ENCODE peak calls at places on chromosome 4, in nine cellular contexts. T is HS-5, S is cardiac fibroblast, D is retina, N is C1 segment of cervical spinal cord, W is AG09309, J is pons, F is EH, K is breast epithelium. P is an unnamed sample.

GRCh38 chr4:6900956-6901355 is 8.7 kb upstream of the TBC1D14 start:
- DNase-seq in K (no peak), S (no peak), F (no peak), T (no peak), J (no peak), N (no peak), D (no peak), W (no peak), P (no peak)

GRCh38 chr4:48334236-48334635 is 7.1 kb upstream of the SLAIN2 start:
- DNase-seq in J (no peak), F (no peak), T (no peak), N (no peak), W (no peak), S (no peak), K (no peak), D (no peak), P (no peak)

GRCh38 chr4:19026281-19026680 is 1004.7 kb upstream of the LCORL start:
- DNase-seq in K (no peak), N (peak), J (peak), D (peak), W (no peak), T (no peak), S (peak), F (no peak), P (peak)

GRCh38 chr4:148270600-148270999 is 171.6 kb downstream of the NR3C2 start:
- DNase-seq in S (no peak), D (no peak), J (no peak), F (no peak), T (no peak), N (no peak), K (no peak), W (no peak), P (no peak)

GRCh38 chr4:119172223-119172622 is 36.6 kb downstream of the MYOZ2 start:
- DNase-seq in D (no peak), J (no peak), S (no peak), K (no peak), N (no peak), W (no peak), F (no peak), T (peak), P (no peak)

GRCh38 chr4:112982677-112983076 is 66.8 kb upstream of the ANK2 start:
- DNase-seq in D (no peak), K (no peak), T (no peak), J (peak), S (peak), W (no peak), N (no peak), F (no peak), P (peak)

GRCh38 chr4:8176547-8177399 is 18.2 kb upstream of the ABLIM2 start:
- DNase-seq in S (peak), D (peak), W (no peak), T (no peak), F (peak), N (no peak), J (peak), K (no peak), P (peak)

GRCh38 chr4:100041646-100042045 is 91.6 kb upstream of the H2AZ1 start:
- DNase-seq in T (no peak), J (no peak), F (no peak), K (no peak), D (no peak), W (no peak), N (no peak), S (no peak), P (no peak)

GRCh38 chr4:177308842-177309524 is 691 bp upstream of the NEIL3 start:
- DNase-seq in N (no peak), D (no peak), F (no peak), J (no peak), T (no peak), K (no peak), S (no peak), W (no peak), P (no peak)

GRCh38 chr4:71026086-71026485 is 32.6 kb downstream of the DCK start:
- DNase-seq in D (no peak), N (no peak), S (peak), T (peak), W (peak), K (no peak), J (peak), F (peak), P (peak)

GRCh38 chr4:180664766-180665368 is 1578.3 kb upstream of the TENM3 start:
- DNase-seq in T (peak), S (peak), J (peak), K (no peak), W (peak), N (peak), D (peak), F (peak), P (peak)

GRCh38 chr4:145533011-145533410 is 51.4 kb downstream of the SMAD1 start:
- DNase-seq in D (no peak), W (no peak), T (no peak), K (no peak), F (no peak), S (no peak), J (no peak), N (no peak), P (no peak)

GRCh38 chr4:158020734-158021346 is 152.0 kb downstream of the GASK1B start:
- DNase-seq in F (peak), S (peak), T (peak), N (no peak), J (no peak), W (no peak), K (no peak), D (no peak), P (peak)

GRCh38 chr4:135240796-135241195 is 1039.2 kb upstream of the PABPC4L start:
- DNase-seq in T (no peak), K (no peak), S (peak), J (peak), W (no peak), F (no peak), N (no peak), D (no peak), P (no peak)

GRCh38 chr4:183337349-183337748 is 15.1 kb upstream of the CLDN24 start:
- DNase-seq in T (no peak), J (no peak), N (no peak), F (no peak), S (no peak), W (no peak), D (no peak), K (no peak), P (no peak)

GRCh38 chr4:48017108-48017527 is 546 bp downstream of the NIPAL1 start:
- DNase-seq in K (peak), S (peak), J (no peak), N (no peak), D (peak), F (peak), W (no peak), T (peak), P (no peak)

GRCh38 chr4:89056292-89056952 is 563 bp downstream of the FAM13A start:
- DNase-seq in S (no peak), J (no peak), W (no peak), T (no peak), F (no peak), N (no peak), K (no peak), D (no peak), P (no peak)

GRCh38 chr4:169005453-169006099 is 4.5 kb downstream of the CBR4 start:
- DNase-seq in W (no peak), S (peak), D (no peak), T (no peak), K (no peak), F (peak), J (no peak), N (no peak), P (no peak)

GRCh38 chr4:106986486-106986885 is 49.6 kb downstream of the DKK2 start:
- DNase-seq in J (no peak), K (no peak), W (peak), T (peak), F (peak), D (no peak), S (no peak), N (no peak), P (peak)

P was measured in foreskin melanocyte.